ENCODE peak calls at places on chromosomes 1 and 21, in seven cellular contexts. S, O, E, P, T, M and V are unnamed samples.

GRCh38 chr21:45572783-45573451 is 30.7 kb upstream of the SLC19A1 start:
- DNase-seq in S (no peak), O (no peak), E (no peak), P (no peak), T (no peak), M (no peak), V (no peak)

GRCh38 chr1:55700359-55701130 is 485.4 kb upstream of the USP24 start:
- DNase-seq in S (no peak), O (no peak), E (no peak), P (no peak), T (no peak), M (no peak), V (no peak)

GRCh38 chr1:23963617-23964234 is 4.1 kb downstream of the PNRC2 start:
- DNase-seq in S (no peak), O (no peak), E (no peak), P (no peak), T (no peak), M (no peak), V (no peak)

GRCh38 chr1:35557118-35557610 is at the start of gene KIAA0319L:
- DNase-seq in S (peak; percentile 92), O (peak; percentile 76), E (peak; percentile 88), P (peak; percentile 90), T (peak; percentile 89), M (no peak), V (no peak)

GRCh38 chr1:154715385-154715784 is 107.4 kb upstream of the ADAR start:
- DNase-seq in S (no peak), O (no peak), E (no peak), P (no peak), T (no peak), M (no peak), V (no peak)

GRCh38 chr1:89484097-89485038 is 40.3 kb upstream of the LRRC8B start:
- DNase-seq in S (no peak), O (no peak), E (no peak), P (no peak), T (no peak), M (no peak), V (no peak)

GRCh38 chr1:205449750-205450443 is 5.9 kb downstream of the BLACAT1 start:
- DNase-seq in S (peak; percentile 80), O (peak; percentile 89), E (peak; percentile 48), P (peak; percentile 72), T (no peak), M (no peak), V (no peak)

GRCh38 chr1:22508991-22509390 is 54.3 kb upstream of the EPHA8 start:
- DNase-seq in S (no peak), O (no peak), E (no peak), P (peak; percentile 26), T (no peak), M (no peak), V (no peak)

GRCh38 chr1:228417471-228418203 is 976 bp upstream of the TRIM17 start:
- DNase-seq in S (no peak), O (no peak), E (no peak), P (no peak), T (no peak), M (no peak), V (no peak)

GRCh38 chr21:39048064-39048463 is 135.2 kb downstream of the PSMG1 start:
- DNase-seq in S (peak; percentile 52), O (peak; percentile 85), E (no peak), P (peak; percentile 65), T (no peak), M (no peak), V (no peak)

GRCh38 chr21:36708512-36709029 is 9.7 kb downstream of the SIM2 start:
- DNase-seq in S (no peak), O (no peak), E (peak; percentile 24), P (no peak), T (no peak), M (no peak), V (no peak)

GRCh38 chr1:151830055-151830454 is 1.5 kb downstream of the RORC start:
- DNase-seq in S (no peak), O (no peak), E (no peak), P (no peak), T (no peak), M (no peak), V (no peak)

GRCh38 chr21:44887126-44887806 is 13.8 kb upstream of the PTTG1IP start:
- DNase-seq in S (no peak), O (no peak), E (no peak), P (no peak), T (no peak), M (no peak), V (no peak)

GRCh38 chr1:78047131-78047530 is 1.4 kb downstream of the GIPC2 start:
- DNase-seq in S (no peak), O (no peak), E (no peak), P (no peak), T (no peak), M (no peak), V (no peak)

GRCh38 chr1:86871001-86871400 is 42.9 kb downstream of the SELENOF start:
- DNase-seq in S (no peak), O (no peak), E (no peak), P (no peak), T (no peak), M (no peak), V (no peak)

GRCh38 chr1:218415726-218416125 is 70.6 kb downstream of the TGFB2 start:
- DNase-seq in S (no peak), O (no peak), E (no peak), P (no peak), T (no peak), M (no peak), V (no peak)

GRCh38 chr1:240579511-240579910 is 32.4 kb downstream of the GREM2 start:
- DNase-seq in S (no peak), O (no peak), E (no peak), P (no peak), T (no peak), M (no peak), V (no peak)

GRCh38 chr1:18032475-18032874 is 75.1 kb upstream of the IGSF21 start:
- DNase-seq in S (no peak), O (no peak), E (no peak), P (no peak), T (no peak), M (no peak), V (no peak)

GRCh38 chr1:231557411-231557810 is 28.9 kb downstream of the TSNAX start:
- DNase-seq in S (no peak), O (no peak), E (no peak), P (no peak), T (no peak), M (no peak), V (no peak)

GRCh38 chr21:19218163-19218562 is 814.6 kb upstream of the TMPRSS15 start:
- DNase-seq in S (no peak), O (no peak), E (no peak), P (no peak), T (no peak), M (no peak), V (no peak)

GRCh38 chr1:114671939-114672275 is 2.1 kb upstream of the DENND2C start:
- DNase-seq in S (peak; percentile 50), O (no peak), E (no peak), P (no peak), T (no peak), M (no peak), V (no peak)

GRCh38 chr1:114669562-114670082 is at the start of gene DENND2C:
- DNase-seq in S (no peak), O (no peak), E (no peak), P (no peak), T (no peak), M (peak; percentile 7), V (no peak)

GRCh38 chr1:114668784-114669561 is 876 bp downstream of the DENND2C start:
- DNase-seq in S (no peak), O (peak; percentile 18), E (no peak), P (no peak), T (no peak), M (no peak), V (no peak)

GRCh38 chr1:114670083-114671010 is 498 bp upstream of the DENND2C start:
- DNase-seq in S (peak; percentile 95), O (peak; percentile 96), E (peak; percentile 95), P (peak; percentile 96), T (peak; percentile 96), M (peak; percentile 89), V (peak; percentile 45)

GRCh38 chr1:114671011-114671938 is 1.4 kb upstream of the DENND2C start:
- DNase-seq in S (no peak), O (no peak), E (no peak), P (no peak), T (no peak), M (no peak), V (no peak)
- TF ChIP-seq CTCF in S (peak; percentile 30), O (peak; percentile 47), E (no peak), P (peak; percentile 37), T (no peak), M (no peak), V (peak; percentile 46)

DNA sequence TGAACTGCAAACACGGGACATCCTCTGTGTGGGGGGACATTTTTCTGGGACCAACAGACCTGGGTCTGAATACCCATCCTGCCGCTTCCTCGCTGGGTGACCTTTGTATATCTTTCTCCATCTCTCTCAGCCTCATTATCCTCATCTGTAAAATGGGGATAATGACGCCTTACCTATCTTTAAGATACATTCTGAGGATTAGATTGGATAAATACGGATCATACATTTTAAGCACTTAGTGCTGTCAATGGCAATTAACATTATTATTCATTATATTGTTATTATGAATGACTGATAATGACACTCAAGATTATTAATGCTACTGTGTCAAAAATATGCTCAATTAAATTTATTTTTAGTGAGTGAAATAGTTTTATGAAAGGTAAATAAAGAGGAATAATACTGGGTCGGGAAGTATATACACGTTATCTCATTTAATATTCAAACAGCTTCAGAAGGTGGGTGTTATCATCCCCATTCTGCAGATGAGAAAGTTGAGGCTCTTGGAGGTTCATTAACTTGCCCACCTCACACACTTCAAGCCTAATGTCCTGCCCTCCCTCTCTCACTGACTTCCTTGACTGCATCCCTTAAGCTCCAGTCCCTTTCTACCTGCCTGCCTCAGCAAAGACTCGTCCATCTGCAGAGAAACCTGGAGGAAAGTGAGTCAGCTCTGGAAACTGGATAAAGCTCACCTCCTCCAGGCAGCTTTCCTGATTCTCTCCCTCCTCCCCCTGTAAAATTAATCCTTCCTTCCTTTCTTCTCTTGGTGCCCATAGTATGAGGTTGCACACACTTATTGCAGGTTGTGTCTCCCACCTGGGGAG is 120.7 kb upstream of the JUN start:
- DNase-seq in S (no peak), O (no peak), E (no peak), P (no peak), T (no peak), M (no peak), V (no peak)
- H3K27ac ChIP-seq in S (peak overlapping the region; percentile 97), O (peak overlapping the region; percentile 95), E (peak overlapping the region; percentile 96), P (peak overlapping the region; percentile 96), T (peak overlapping the region; percentile 97), M (peak overlapping the region; percentile 96), V (peak overlapping the region; percentile 81)

DNA sequence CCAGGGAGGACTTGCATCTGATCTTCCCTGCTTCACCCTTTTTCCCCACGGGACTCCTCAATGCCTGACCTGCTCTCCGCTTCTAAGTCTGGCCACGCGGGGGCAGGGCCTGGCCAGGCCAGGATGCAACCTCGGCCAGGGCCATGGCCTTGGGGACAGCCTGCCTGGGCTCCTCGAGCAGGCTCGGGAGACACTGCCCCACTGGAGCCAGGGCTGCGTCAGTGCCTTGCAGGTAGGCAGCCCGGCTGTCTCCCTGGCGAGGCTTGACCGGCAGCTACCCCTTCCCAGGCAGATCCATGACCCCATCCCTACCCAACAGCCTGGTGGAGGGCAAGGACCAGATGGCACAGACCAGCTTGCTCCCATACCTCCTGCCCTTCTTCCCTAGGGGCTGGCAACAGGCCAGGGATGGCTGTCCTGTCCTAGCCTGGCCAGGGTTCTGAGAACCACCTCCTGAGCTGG is 2.7 kb upstream of the PRDM16 start:
- DNase-seq in S (peak; percentile 81), O (peak; percentile 68), E (peak; percentile 81), P (peak; percentile 6), T (peak; percentile 71), M (no peak), V (no peak)
- TF ChIP-seq CTCF in S (peak; percentile 54), O (peak; percentile 41), E (peak; percentile 57), P (peak; percentile 23), T (peak; percentile 30), M (peak; percentile 61), V (peak; percentile 38)

GRCh38 chr1:8120693-8121260 is 94.7 kb upstream of the ERRFI1 start:
- DNase-seq in S (no peak), O (no peak), E (peak; percentile 67), P (no peak), T (no peak), M (no peak), V (no peak)
- H3K27ac ChIP-seq in S (peak overlapping the region; percentile 80), O (peak overlapping the region; percentile 97), E (peak overlapping the region; percentile 87), P (peak overlapping the region; percentile 83), T (peak overlapping the region; percentile 59), M (peak overlapping the region; percentile 76), V (peak overlapping the region; percentile 92)